ENCODE peak calls at places on chromosomes 2 and 18, in five cellular contexts. Z is GM23338, P is HCT116, G is MM.1S, D is PC-3. O is an unnamed sample.

GRCh38 chr18:72427721-72428120 is 116.4 kb downstream of the CBLN2 start:
- DNase-seq in D (no peak), G (no peak), P (no peak), Z (no peak), O (peak; percentile 0)

GRCh38 chr18:41396861-41397260 is 558.2 kb upstream of the PIK3C3 start:
- DNase-seq in D (peak; percentile 43), Z (no peak), P (no peak), G (no peak), O (no peak)

GRCh38 chr2:156191547-156191946 is 141.0 kb downstream of the NR4A2 start:
- DNase-seq in G (no peak), P (no peak), Z (no peak), D (no peak), O (no peak)

GRCh38 chr2:102735431-102736130 is 26.2 kb upstream of the TMEM182 start:
- DNase-seq in D (no peak), P (no peak), G (no peak), Z (peak; percentile 11), O (no peak)

GRCh38 chr2:191333911-191334357 is 88.7 kb downstream of the MYO1B start:
- DNase-seq in D (no peak), G (no peak), Z (no peak), P (no peak), O (peak; percentile 92)

GRCh38 chr2:150255528-150255927 is 231.9 kb downstream of the RND3 start:
- DNase-seq in G (no peak), P (no peak), D (peak; percentile 57), Z (no peak), O (peak; percentile 71)

GRCh38 chr2:179050735-179051134 is 798 bp upstream of the CCDC141 start:
- DNase-seq in Z (no peak), P (no peak), G (no peak), D (no peak), O (no peak)

GRCh38 chr2:69902213-69902922 is 8.6 kb downstream of the SNRNP27 start:
- DNase-seq in G (no peak), D (no peak), P (no peak), Z (no peak), O (no peak)

GRCh38 chr18:24754572-24754971 is 294.1 kb downstream of the HRH4 start:
- DNase-seq in D (no peak), G (no peak), P (no peak), Z (no peak), O (no peak)

GRCh38 chr18:7626922-7627440 is 59.9 kb downstream of the PTPRM start:
- DNase-seq in Z (peak; percentile 26), P (no peak), D (peak; percentile 88), G (no peak), O (peak; percentile 56)

GRCh38 chr18:29651121-29651675 is 1391.3 kb downstream of the DSC3 start:
- DNase-seq in G (no peak), D (peak; percentile 21), Z (no peak), P (no peak), O (peak; percentile 71)

GRCh38 chr2:231673348-231673770 is 35.0 kb upstream of the PTMA start:
- DNase-seq in D (no peak), Z (peak; percentile 98), P (peak; percentile 84), G (no peak), O (no peak)

GRCh38 chr18:29644276-29644675 is 1398.3 kb downstream of the DSC3 start:
- DNase-seq in Z (no peak), D (peak; percentile 90), P (peak; percentile 0), G (no peak), O (peak; percentile 64)

GRCh38 chr2:167856190-167856589 is 391.2 kb downstream of the STK39 start:
- DNase-seq in P (no peak), G (no peak), D (no peak), Z (no peak), O (no peak)

GRCh38 chr2:128783193-128783671 is 464.6 kb upstream of the HS6ST1 start:
- DNase-seq in G (no peak), P (no peak), D (no peak), Z (no peak), O (no peak)

GRCh38 chr2:38190542-38191218 is 114.7 kb upstream of the CYP1B1 start:
- DNase-seq in P (no peak), Z (no peak), D (no peak), G (no peak), O (peak; percentile 90)

GRCh38 chr18:48787523-48788151 is 163.1 kb downstream of the SMAD7 start:
- DNase-seq in D (no peak), G (no peak), Z (no peak), P (no peak), O (peak; percentile 43)

GRCh38 chr18:64929026-64929425 is 780.1 kb upstream of the LINC00305 start:
- DNase-seq in G (no peak), Z (no peak), P (no peak), D (peak; percentile 70), O (no peak)

GRCh38 chr18:9719421-9719981 is 11.4 kb downstream of the RAB31 start:
- DNase-seq in Z (no peak), G (no peak), P (peak; percentile 80), D (peak; percentile 91), O (peak; percentile 97)

GRCh38 chr2:237715459-237715947 is 83.1 kb upstream of the RBM44 start:
- DNase-seq in Z (no peak), P (no peak), D (no peak), G (no peak), O (no peak)

GRCh38 chr2:31411771-31412170 is 2.8 kb downstream of the XDH start:
- DNase-seq in P (no peak), Z (no peak), D (peak; percentile 63), G (no peak), O (no peak)

GRCh38 chr2:218368621-218369153 is 12.0 kb downstream of the CATIP start:
- DNase-seq in Z (peak; percentile 72), P (no peak), G (no peak), D (peak; percentile 30), O (peak; percentile 40)

GRCh38 chr2:235312571-235312970 is 181.3 kb upstream of the AGAP1 start:
- DNase-seq in P (no peak), D (peak; percentile 20), G (peak; percentile 84), Z (no peak), O (no peak)

GRCh38 chr2:96102596-96103387 is 13.6 kb downstream of the ADRA2B start:
- DNase-seq in Z (no peak), G (no peak), P (no peak), D (no peak), O (no peak)

GRCh38 chr2:24075259-24075658 is 867 bp downstream of the SF3B6 start:
- DNase-seq in Z (no peak), D (no peak), P (no peak), G (no peak), O (peak; percentile 32)

GRCh38 chr2:128305555-128306080 is 13.1 kb downstream of the HS6ST1 start:
- DNase-seq in Z (no peak), G (no peak), D (peak; percentile 15), P (no peak), O (peak; percentile 58)

GRCh38 chr2:48717826-48718225 is 37.7 kb downstream of the LHCGR start:
- DNase-seq in Z (no peak), G (no peak), D (no peak), P (no peak), O (peak; percentile 47)

GRCh38 chr2:166671831-166672230 is 177.8 kb upstream of the SCN7A start:
- DNase-seq in G (no peak), D (no peak), P (no peak), Z (no peak), O (no peak)

GRCh38 chr2:241248897-241249296 is 60.4 kb downstream of the ANO7 start:
- DNase-seq in P (no peak), G (no peak), Z (no peak), D (no peak), O (peak; percentile 33)

GRCh38 chr2:43455735-43456642 is 139.8 kb downstream of the THADA start:
- DNase-seq in G (no peak), Z (no peak), P (no peak), D (peak; percentile 23), O (peak; percentile 60)

GRCh38 chr18:29588446-29589100 is 1411.6 kb upstream of the CDH2 start:
- DNase-seq in G (no peak), D (no peak), P (no peak), Z (no peak), O (no peak)

GRCh38 chr2:37441055-37441454 is 96.6 kb downstream of the QPCT start:
- DNase-seq in G (no peak), Z (no peak), P (no peak), D (no peak), O (no peak)

GRCh38 chr2:188294547-188294946 is 2.9 kb downstream of the GULP1 start:
- DNase-seq in Z (no peak), P (no peak), G (no peak), D (peak; percentile 47), O (peak; percentile 49)

GRCh38 chr2:30371772-30372373 is 75.2 kb upstream of the LCLAT1 start:
- DNase-seq in G (no peak), P (no peak), D (no peak), Z (no peak), O (peak; percentile 84)

GRCh38 chr2:169664600-169664977 is 29.6 kb downstream of the CFAP210 start:
- DNase-seq in Z (no peak), D (no peak), G (no peak), P (no peak), O (peak; percentile 37)

GRCh38 chr2:1744151-1744445 is 217 bp downstream of the PXDN start:
- DNase-seq in P (no peak), Z (peak; percentile 67), D (no peak), G (no peak), O (no peak)
- TF ChIP-seq EZH2phosphoT487 in P (no peak), Z (no peak), D (no peak), G (no peak), O (no peak)

GRCh38 chr18:45463433-45463832 is 151.8 kb upstream of the SLC14A2 start:
- DNase-seq in G (no peak), D (no peak), Z (no peak), P (no peak), O (no peak)

GRCh38 chr18:45456076-45457066 is 158.9 kb upstream of the SLC14A2 start:
- DNase-seq in P (no peak), D (no peak), Z (no peak), G (no peak), O (peak; percentile 7)

DNA sequence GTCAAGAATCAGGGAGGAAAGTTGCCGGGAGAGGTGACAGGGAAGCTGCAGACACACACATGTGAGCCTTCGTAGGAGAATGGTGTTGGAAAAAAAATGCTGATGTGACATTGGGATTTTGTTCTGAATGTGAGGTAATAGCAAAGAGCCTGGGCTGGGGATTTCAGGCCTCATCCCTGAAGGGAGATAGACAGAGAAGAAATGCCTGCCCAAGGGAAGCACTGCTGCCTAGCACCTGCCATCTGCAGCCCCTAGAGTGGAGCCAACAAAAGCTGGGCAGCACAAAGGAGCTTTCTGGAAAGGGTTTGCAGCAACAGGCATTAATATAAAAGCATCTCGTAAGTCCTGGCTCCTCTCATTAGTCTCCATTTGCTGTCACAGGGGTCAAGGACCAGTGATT is 157.3 kb upstream of the SLC14A2 start:
- DNase-seq in Z (no peak), P (no peak), G (no peak), D (no peak), O (no peak)
- H3K4me1 ChIP-seq in Z (no peaks in the 10 kb centered on the region), P (no peaks in the 10 kb centered on the region), G (no peaks in the 10 kb centered on the region), D (no peaks in the 10 kb centered on the region), O (no peaks in the 10 kb centered on the region)

DNA sequence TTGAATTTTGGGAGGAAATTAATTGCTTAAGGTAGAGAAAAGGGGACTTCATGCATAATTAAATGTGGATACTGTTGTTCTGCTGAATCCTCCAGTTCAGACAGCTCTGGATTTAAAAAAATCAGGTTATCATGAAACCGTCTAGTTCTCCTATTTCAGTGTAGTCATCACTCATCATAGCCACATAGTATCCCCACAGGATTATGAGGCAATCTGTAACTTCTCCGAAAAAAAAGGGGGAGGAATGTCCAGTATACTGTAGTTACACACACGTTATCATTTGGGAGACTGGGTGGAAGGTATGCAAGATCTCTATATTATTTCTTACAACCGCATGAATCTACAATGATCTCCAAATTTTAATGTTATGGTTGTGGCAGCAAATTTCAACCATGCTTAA is 114.0 kb downstream of the HIBCH start:
- DNase-seq in G (no peak), P (no peak), Z (no peak), D (no peak), O (peak; percentile 66)
- TF ChIP-seq EZH2phosphoT487 in G (no peak), P (no peak), Z (no peak), D (no peak), O (no peak)

GRCh38 chr2:113131343-113131933 is 4.0 kb downstream of the IL1RN start:
- DNase-seq in G (no peak), D (no peak), Z (no peak), P (no peak), O (no peak)
- H3K4me1 ChIP-seq in G (no peaks in the 10 kb centered on the region), D (peaks cover 14% of the 10 kb centered on the region), Z (no peaks in the 10 kb centered on the region), P (no peaks in the 10 kb centered on the region), O (peaks cover 7% of the 10 kb centered on the region)